ENCODE peak calls at places on chromosomes 11 and 22, in four cellular contexts. X is astrocyte of the spinal cord, K is NCI-H1092, Z is T1000. R is an unnamed sample.

GRCh38 chr11:116984589-116984988 is 113.6 kb downstream of the SIK3 start:
- DNase-seq in X (peak), K (no peak), Z (no peak), R (no peak)

GRCh38 chr11:12088047-12088481 is 22.3 kb upstream of the MICAL2 start:
- DNase-seq in X (peak), K (peak), Z (no peak), R (no peak)

GRCh38 chr11:44538375-44539054 is 26.9 kb upstream of the CD82 start:
- DNase-seq in X (peak), K (peak), Z (peak), R (peak)

GRCh38 chr22:46833228-46833627 is 70.8 kb downstream of the TBC1D22A start:
- DNase-seq in X (peak), K (no peak), Z (no peak), R (no peak)

GRCh38 chr22:47724030-47724429 is 961.6 kb downstream of the TBC1D22A start:
- DNase-seq in X (no peak), K (no peak), Z (no peak), R (no peak)

GRCh38 chr11:80727315-80727714 is 1286.5 kb upstream of the TENM4 start:
- DNase-seq in X (no peak), K (no peak), Z (no peak), R (peak)

GRCh38 chr11:107549253-107549953 is 16.1 kb downstream of the ALKBH8 start:
- DNase-seq in X (peak), K (peak), Z (no peak), R (no peak)

GRCh38 chr22:35445933-35446332 is 46.0 kb downstream of the MCM5 start:
- DNase-seq in X (no peak), K (no peak), Z (no peak), R (no peak)

GRCh38 chr11:12505183-12505582 is 127.8 kb downstream of the PARVA start:
- DNase-seq in X (no peak), K (no peak), Z (no peak), R (no peak)

GRCh38 chr22:22773979-22774738 is 113.5 kb upstream of the IGLL5 start:
- DNase-seq in X (no peak), K (no peak), Z (no peak), R (no peak)

GRCh38 chr11:13661074-13661623 is 7.3 kb upstream of the FAR1 start:
- DNase-seq in X (no peak), K (no peak), Z (no peak), R (no peak)

GRCh38 chr22:17143826-17144225 is 15.3 kb downstream of the HDHD5 start:
- DNase-seq in X (no peak), K (no peak), Z (no peak), R (no peak)

GRCh38 chr11:130190371-130190881 is 30.8 kb downstream of the ST14 start:
- DNase-seq in X (no peak), K (peak), Z (no peak), R (no peak)

GRCh38 chr11:57307666-57308270 is 17.0 kb downstream of the TNKS1BP1 start:
- DNase-seq in X (no peak), K (no peak), Z (no peak), R (no peak)

GRCh38 chr11:41848349-41848748 is 388.9 kb upstream of the LRRC4C start:
- DNase-seq in X (no peak), K (no peak), Z (no peak), R (no peak)

GRCh38 chr22:29012923-29013322 is 48.7 kb downstream of the C22orf31 start:
- DNase-seq in X (no peak), K (no peak), Z (no peak), R (no peak)

GRCh38 chr22:17830041-17830961 is 56.0 kb upstream of the BID start:
- DNase-seq in X (peak), K (peak), Z (peak), R (peak)

GRCh38 chr11:12864316-12865156 is 144.6 kb upstream of the RASSF10 start:
- DNase-seq in X (peak), K (peak), Z (no peak), R (no peak)

GRCh38 chr22:43566021-43566420 is 154.2 kb downstream of the MPPED1 start:
- DNase-seq in X (no peak), K (no peak), Z (no peak), R (no peak)

GRCh38 chr22:45483319-45483718 is 19.4 kb upstream of the FBLN1 start:
- DNase-seq in X (no peak), K (no peak), Z (no peak), R (no peak)

GRCh38 chr11:1307998-1308744 is 1.3 kb downstream of the TOLLIP start:
- DNase-seq in X (peak), K (no peak), Z (no peak), R (no peak)

GRCh38 chr22:44362249-44363040 is 49.7 kb upstream of the SHISAL1 start:
- DNase-seq in X (no peak), K (no peak), Z (no peak), R (no peak)

GRCh38 chr11:71563401-71563800 is 2.0 kb upstream of the KRTAP5-10 start:
- DNase-seq in X (peak), K (no peak), Z (no peak), R (peak)

GRCh38 chr11:131696584-131697120 is 326.2 kb downstream of the NTM start:
- DNase-seq in X (no peak), K (no peak), Z (no peak), R (no peak)